ENCODE peak calls at places on chromosomes 4 and X, in five cellular contexts. J, R, P, K and D are unnamed samples.

GRCh38 chr4:107519057-107519456 is 201.0 kb downstream of the PAPSS1 start:
- DNase-seq in J (peak; percentile 50), R (no peak), P (no peak), K (peak; percentile 64), D (no peak)

GRCh38 chr4:6869944-6870343 is 39.7 kb upstream of the TBC1D14 start:
- DNase-seq in J (no peak), R (no peak), P (peak; percentile 70), K (no peak), D (no peak)

GRCh38 chr4:22435652-22436051 is 80.2 kb downstream of the ADGRA3 start:
- DNase-seq in J (no peak), R (no peak), P (no peak), K (no peak), D (no peak)

GRCh38 chr4:82792912-82793649 is 5.5 kb downstream of the SCD5 start:
- DNase-seq in J (no peak), R (no peak), P (no peak), K (no peak), D (no peak)

GRCh38 chr4:38782452-38783108 is at the start of gene TLR10:
- DNase-seq in J (peak; percentile 48), R (no peak), P (no peak), K (peak; percentile 83), D (no peak)

GRCh38 chrX:856901-857300 is 226.3 kb downstream of the SHOX start:
- DNase-seq in J (no peak), R (no peak), P (no peak), K (no peak), D (no peak)

GRCh38 chr4:100240008-100240407 is 49.7 kb upstream of the DDIT4L start:
- DNase-seq in J (no peak), R (no peak), P (peak; percentile 32), K (no peak), D (no peak)

GRCh38 chrX:44223150-44223549 is 120.3 kb downstream of the EFHC2 start:
- DNase-seq in J (peak; percentile 78), R (no peak), P (no peak), K (no peak), D (no peak)

GRCh38 chrX:49627030-49627777 is 28.4 kb downstream of the GAGE1 start:
- DNase-seq in J (no peak), R (no peak), P (no peak), K (peak; percentile 55), D (no peak)

GRCh38 chr4:26330186-26330787 is 9.5 kb downstream of the RBPJ start:
- DNase-seq in J (peak; percentile 79), R (no peak), P (no peak), K (peak; percentile 83), D (no peak)

GRCh38 chrX:103730746-103731508 is 20.2 kb downstream of the TMEM31 start:
- DNase-seq in J (peak; percentile 80), R (no peak), P (no peak), K (no peak), D (no peak)

GRCh38 chrX:20685652-20686051 is 418.9 kb upstream of the RPS6KA3 start:
- DNase-seq in J (no peak), R (no peak), P (no peak), K (no peak), D (no peak)